ENCODE peak calls at places on chromosomes 1 and 21, in five cellular contexts. One of them, this sample, is unnamed. For H3K27me3, the result is how much of the 10 kb centered on the place peaks cover.

GRCh38 chr21:29989634-29990234 is 49.9 kb upstream of the GRIK1 start:
- DNase-seq in MM.1S: no peak
- DNase-seq in CD8-positive, alpha-beta T cell: no peak
- DNase-seq in spleen: no peak
- DNase-seq in BJ: no peak
- DNase-seq in this sample: no peak

GRCh38 chr1:111506561-111506960 is 3.1 kb upstream of the ADORA3 start:
- DNase-seq in MM.1S: no peak
- DNase-seq in CD8-positive, alpha-beta T cell: no peak
- DNase-seq in spleen: no peak
- DNase-seq in BJ: no peak
- DNase-seq in this sample: no peak

GRCh38 chr1:229879746-229880145 is 187.3 kb upstream of the GALNT2 start:
- DNase-seq in MM.1S: no peak
- DNase-seq in CD8-positive, alpha-beta T cell: no peak
- DNase-seq in spleen: no peak
- DNase-seq in BJ: no peak
- DNase-seq in this sample: no peak

GRCh38 chr1:199784127-199784526 is 243.4 kb upstream of the NR5A2 start:
- DNase-seq in MM.1S: no peak
- DNase-seq in CD8-positive, alpha-beta T cell: no peak
- DNase-seq in spleen: no peak
- DNase-seq in BJ: no peak
- DNase-seq in this sample: no peak

GRCh38 chr1:8420318-8420717 is 102.4 kb downstream of the SLC45A1 start:
- DNase-seq in MM.1S: no peak
- DNase-seq in CD8-positive, alpha-beta T cell: no peak
- DNase-seq in spleen: no peak
- DNase-seq in BJ: no peak
- DNase-seq in this sample: no peak

GRCh38 chr1:37515185-37516034 is 844 bp upstream of the MEAF6 start:
- DNase-seq in MM.1S: no peak
- DNase-seq in CD8-positive, alpha-beta T cell: no peak
- DNase-seq in spleen: no peak
- DNase-seq in BJ: no peak
- DNase-seq in this sample: no peak

GRCh38 chr1:247746391-247746935 is 1.5 kb downstream of the OR14A2 start:
- DNase-seq in MM.1S: no peak
- DNase-seq in CD8-positive, alpha-beta T cell: no peak
- DNase-seq in spleen: no peak
- DNase-seq in BJ: no peak
- DNase-seq in this sample: no peak

GRCh38 chr1:173276922-173277800 is 70.0 kb upstream of the TNFSF4 start:
- DNase-seq in MM.1S: peak
- DNase-seq in CD8-positive, alpha-beta T cell: no peak
- DNase-seq in spleen: no peak
- DNase-seq in BJ: no peak
- DNase-seq in this sample: peak

GRCh38 chr1:81801834-81802531 is 1.2 kb downstream of the ADGRL2 start:
- DNase-seq in MM.1S: peak
- DNase-seq in CD8-positive, alpha-beta T cell: no peak
- DNase-seq in spleen: no peak
- DNase-seq in BJ: no peak
- DNase-seq in this sample: peak

GRCh38 chr1:110393691-110394564 is 3.1 kb upstream of the SLC16A4 start:
- DNase-seq in MM.1S: no peak
- DNase-seq in CD8-positive, alpha-beta T cell: no peak
- DNase-seq in spleen: no peak
- DNase-seq in BJ: peak
- DNase-seq in this sample: no peak

DNA sequence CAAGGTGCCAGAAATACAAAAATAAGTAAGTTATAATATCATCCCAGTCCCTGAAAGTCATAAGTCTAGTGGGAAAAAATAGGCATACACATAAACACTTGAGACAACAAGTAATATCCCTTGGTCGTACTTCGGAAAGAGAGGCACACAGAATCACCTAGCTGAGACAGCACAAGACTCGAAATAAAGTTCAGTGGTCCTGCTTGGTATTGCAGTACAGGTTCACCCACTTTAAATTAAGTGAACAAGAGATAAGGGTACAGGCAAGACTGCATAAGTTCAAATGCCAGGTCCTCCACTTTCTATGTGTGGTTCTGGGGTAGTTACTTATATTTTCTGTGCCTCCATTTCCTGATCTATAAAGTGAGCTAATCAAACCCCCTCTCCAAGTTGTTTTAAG is 47.6 kb downstream of the SEC16B start:
- DNase-seq in MM.1S: no peak
- DNase-seq in CD8-positive, alpha-beta T cell: no peak
- DNase-seq in spleen: no peak
- DNase-seq in BJ: no peak
- DNase-seq in this sample: no peak
- TF ChIP-seq CTCF in MM.1S: no peak
- TF ChIP-seq CTCF in CD8-positive, alpha-beta T cell: no peak
- TF ChIP-seq CTCF in spleen: no peak
- TF ChIP-seq CTCF in BJ: no peak
- TF ChIP-seq CTCF in this sample: no peak

DNA sequence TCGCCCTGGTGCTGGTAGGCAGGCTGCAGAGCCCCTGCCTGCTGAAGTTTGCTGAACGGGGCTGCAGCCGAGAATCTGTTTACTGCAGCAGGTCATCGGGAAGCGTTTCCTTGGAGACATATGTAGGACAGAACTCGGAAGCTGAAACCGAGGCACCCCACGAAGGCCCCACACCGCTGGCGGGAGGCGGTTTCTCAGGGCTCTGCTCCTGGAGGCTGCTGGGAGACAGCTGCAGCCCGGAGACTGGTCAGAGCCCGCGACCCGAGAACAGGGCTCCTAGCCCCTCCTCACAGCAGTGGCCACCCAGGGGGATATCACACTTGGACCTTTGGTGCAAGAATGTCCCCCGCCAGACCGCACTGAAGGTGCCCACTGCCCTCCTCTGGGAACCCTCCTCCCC is 12.7 kb upstream of the PLCH2 start:
- DNase-seq in MM.1S: no peak
- DNase-seq in CD8-positive, alpha-beta T cell: no peak
- DNase-seq in spleen: no peak
- DNase-seq in BJ: no peak
- DNase-seq in this sample: no peak
- H3K27me3 ChIP-seq in MM.1S: half or more
- H3K27me3 ChIP-seq in CD8-positive, alpha-beta T cell: under half
- H3K27me3 ChIP-seq in spleen: under half
- H3K27me3 ChIP-seq in BJ: under half
- H3K27me3 ChIP-seq in this sample: under half

GRCh38 chr1:59144959-59145358 is 151.9 kb upstream of the FGGY start:
- DNase-seq in MM.1S: no peak
- DNase-seq in CD8-positive, alpha-beta T cell: no peak
- DNase-seq in spleen: no peak
- DNase-seq in BJ: no peak
- DNase-seq in this sample: no peak

GRCh38 chr1:59143824-59144223 is 153.1 kb upstream of the FGGY start:
- DNase-seq in MM.1S: no peak
- DNase-seq in CD8-positive, alpha-beta T cell: no peak
- DNase-seq in spleen: no peak
- DNase-seq in BJ: no peak
- DNase-seq in this sample: no peak

GRCh38 chr1:59146056-59146455 is 150.8 kb upstream of the FGGY start:
- DNase-seq in MM.1S: no peak
- DNase-seq in CD8-positive, alpha-beta T cell: no peak
- DNase-seq in spleen: no peak
- DNase-seq in BJ: no peak
- DNase-seq in this sample: no peak

GRCh38 chr1:59149435-59149834 is 147.5 kb upstream of the FGGY start:
- DNase-seq in MM.1S: no peak
- DNase-seq in CD8-positive, alpha-beta T cell: no peak
- DNase-seq in spleen: no peak
- DNase-seq in BJ: no peak
- DNase-seq in this sample: no peak

DNA sequence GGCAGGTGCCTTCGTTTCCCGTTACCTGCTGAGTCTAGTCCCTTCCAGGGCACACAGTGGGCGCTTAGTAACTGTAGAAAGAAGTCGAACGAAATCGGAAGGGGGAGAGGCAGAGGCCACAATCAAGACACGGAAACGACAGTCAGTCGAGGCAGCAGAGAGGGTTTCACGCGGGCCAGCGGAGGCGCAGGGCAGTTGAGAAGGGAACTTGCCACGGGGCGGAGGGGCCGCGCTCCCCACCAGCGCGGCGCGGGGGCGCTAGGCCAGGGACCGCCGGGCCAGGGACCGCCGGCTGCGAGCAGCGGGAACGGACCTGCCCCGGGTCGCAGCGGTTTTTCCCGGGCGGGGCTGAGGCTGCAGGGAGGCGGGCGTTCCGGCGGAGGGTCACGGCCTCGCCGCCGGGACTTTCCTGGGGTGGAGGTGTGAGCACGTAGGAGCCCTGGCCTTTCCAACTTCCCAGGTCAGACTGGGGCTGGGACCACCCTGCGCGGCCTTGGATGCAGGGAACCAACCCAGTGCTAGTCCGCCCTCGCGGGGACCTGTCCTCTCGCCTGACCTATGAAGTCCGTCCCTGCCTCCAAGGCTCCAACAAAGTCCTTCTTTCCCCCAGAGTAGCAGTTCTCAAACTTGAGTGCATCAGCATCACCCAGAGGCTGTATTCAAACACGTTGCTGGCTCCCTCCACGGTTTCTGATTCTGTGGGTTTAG is 150.1 kb upstream of the FGGY start:
- DNase-seq in MM.1S: peak
- DNase-seq in CD8-positive, alpha-beta T cell: peak
- DNase-seq in spleen: peak
- DNase-seq in BJ: no peak
- DNase-seq in this sample: peak
- H3K4me3 ChIP-seq in MM.1S: peak
- H3K4me3 ChIP-seq in CD8-positive, alpha-beta T cell: peak
- H3K4me3 ChIP-seq in spleen: peak
- H3K4me3 ChIP-seq in BJ: peak
- H3K4me3 ChIP-seq in this sample: peak

GRCh38 chr1:30087465-30087864 is 635.9 kb downstream of the MATN1 start:
- DNase-seq in MM.1S: no peak
- DNase-seq in CD8-positive, alpha-beta T cell: no peak
- DNase-seq in spleen: no peak
- DNase-seq in BJ: no peak
- DNase-seq in this sample: no peak
- TF ChIP-seq CTCF in MM.1S: no peak
- TF ChIP-seq CTCF in CD8-positive, alpha-beta T cell: no peak
- TF ChIP-seq CTCF in spleen: no peak
- TF ChIP-seq CTCF in BJ: peak
- TF ChIP-seq CTCF in this sample: peak

GRCh38 chr1:214193691-214194090 is 87.3 kb upstream of the SMYD2 start:
- DNase-seq in MM.1S: no peak
- DNase-seq in CD8-positive, alpha-beta T cell: no peak
- DNase-seq in spleen: no peak
- DNase-seq in BJ: no peak
- DNase-seq in this sample: no peak
- H3K27me3 ChIP-seq in MM.1S: under half
- H3K27me3 ChIP-seq in CD8-positive, alpha-beta T cell: under half
- H3K27me3 ChIP-seq in spleen: under half
- H3K27me3 ChIP-seq in BJ: under half
- H3K27me3 ChIP-seq in this sample: under half